ENCODE peak calls at places on chromosome 11, in six cellular contexts. One of them, this sample, is unnamed.
A peak's percentile ranks its signal among the peaks of the same experiment; 100 is the strongest.

GRCh38 chr11:130726234-130726559 is 190.1 kb downstream of the SNX19 start:
- DNase-seq in T-helper 1 cell: no peak
- DNase-seq in tibial artery: peak; percentile 53
- DNase-seq in kidney: no peak
- DNase-seq in fibroblast of the conjunctiva: peak; percentile 79
- DNase-seq in stimulated activated CD8-positive, alpha-beta memory T cell treated with anti-CD3 and anti-CD28 coated beads, Interleukin-7, amount 100 ng/mL, for 48 hours: no peak
- DNase-seq in this sample: no peak

GRCh38 chr11:76793391-76793811 is 10.2 kb downstream of the TSKU start:
- DNase-seq in T-helper 1 cell: no peak
- DNase-seq in tibial artery: no peak
- DNase-seq in kidney: no peak
- DNase-seq in fibroblast of the conjunctiva: no peak
- DNase-seq in stimulated activated CD8-positive, alpha-beta memory T cell treated with anti-CD3 and anti-CD28 coated beads, Interleukin-7, amount 100 ng/mL, for 48 hours: no peak
- DNase-seq in this sample: no peak

GRCh38 chr11:113090716-113091577 is 129.7 kb downstream of the NCAM1 start:
- DNase-seq in T-helper 1 cell: no peak
- DNase-seq in tibial artery: no peak
- DNase-seq in kidney: no peak
- DNase-seq in fibroblast of the conjunctiva: no peak
- DNase-seq in stimulated activated CD8-positive, alpha-beta memory T cell treated with anti-CD3 and anti-CD28 coated beads, Interleukin-7, amount 100 ng/mL, for 48 hours: no peak
- DNase-seq in this sample: no peak

GRCh38 chr11:47967577-47968230 is 12.7 kb upstream of the PTPRJ start:
- DNase-seq in T-helper 1 cell: no peak
- DNase-seq in tibial artery: no peak
- DNase-seq in kidney: no peak
- DNase-seq in fibroblast of the conjunctiva: no peak
- DNase-seq in stimulated activated CD8-positive, alpha-beta memory T cell treated with anti-CD3 and anti-CD28 coated beads, Interleukin-7, amount 100 ng/mL, for 48 hours: no peak
- DNase-seq in this sample: no peak

GRCh38 chr11:101296896-101297295 is 167.3 kb upstream of the PGR start:
- DNase-seq in T-helper 1 cell: no peak
- DNase-seq in tibial artery: no peak
- DNase-seq in kidney: no peak
- DNase-seq in fibroblast of the conjunctiva: no peak
- DNase-seq in stimulated activated CD8-positive, alpha-beta memory T cell treated with anti-CD3 and anti-CD28 coated beads, Interleukin-7, amount 100 ng/mL, for 48 hours: no peak
- DNase-seq in this sample: no peak

GRCh38 chr11:122197055-122197987 is 81.3 kb upstream of the BLID start:
- DNase-seq in T-helper 1 cell: no peak
- DNase-seq in tibial artery: peak; percentile 83
- DNase-seq in kidney: no peak
- DNase-seq in fibroblast of the conjunctiva: peak; percentile 93
- DNase-seq in stimulated activated CD8-positive, alpha-beta memory T cell treated with anti-CD3 and anti-CD28 coated beads, Interleukin-7, amount 100 ng/mL, for 48 hours: no peak
- DNase-seq in this sample: peak; percentile 90

GRCh38 chr11:12655842-12656241 is 18.4 kb upstream of the TEAD1 start:
- DNase-seq in T-helper 1 cell: no peak
- DNase-seq in tibial artery: no peak
- DNase-seq in kidney: no peak
- DNase-seq in fibroblast of the conjunctiva: no peak
- DNase-seq in stimulated activated CD8-positive, alpha-beta memory T cell treated with anti-CD3 and anti-CD28 coated beads, Interleukin-7, amount 100 ng/mL, for 48 hours: no peak
- DNase-seq in this sample: no peak

GRCh38 chr11:2507212-2507901 is 62.5 kb downstream of the KCNQ1 start:
- DNase-seq in T-helper 1 cell: no peak
- DNase-seq in tibial artery: no peak
- DNase-seq in kidney: peak; percentile 64
- DNase-seq in fibroblast of the conjunctiva: no peak
- DNase-seq in stimulated activated CD8-positive, alpha-beta memory T cell treated with anti-CD3 and anti-CD28 coated beads, Interleukin-7, amount 100 ng/mL, for 48 hours: no peak
- DNase-seq in this sample: no peak

GRCh38 chr11:88357323-88358039 is 19.9 kb upstream of the CTSC start:
- DNase-seq in T-helper 1 cell: no peak
- DNase-seq in tibial artery: no peak
- DNase-seq in kidney: no peak
- DNase-seq in fibroblast of the conjunctiva: no peak
- DNase-seq in stimulated activated CD8-positive, alpha-beta memory T cell treated with anti-CD3 and anti-CD28 coated beads, Interleukin-7, amount 100 ng/mL, for 48 hours: no peak
- DNase-seq in this sample: no peak

GRCh38 chr11:76742912-76743311 is 40.2 kb upstream of the TSKU start:
- DNase-seq in T-helper 1 cell: no peak
- DNase-seq in tibial artery: no peak
- DNase-seq in kidney: no peak
- DNase-seq in fibroblast of the conjunctiva: peak; percentile 57
- DNase-seq in stimulated activated CD8-positive, alpha-beta memory T cell treated with anti-CD3 and anti-CD28 coated beads, Interleukin-7, amount 100 ng/mL, for 48 hours: no peak
- DNase-seq in this sample: peak; percentile 42

GRCh38 chr11:86151188-86152005 is 82.5 kb upstream of the PICALM start:
- DNase-seq in T-helper 1 cell: no peak
- DNase-seq in tibial artery: peak; percentile 38
- DNase-seq in kidney: peak; percentile 84
- DNase-seq in fibroblast of the conjunctiva: no peak
- DNase-seq in stimulated activated CD8-positive, alpha-beta memory T cell treated with anti-CD3 and anti-CD28 coated beads, Interleukin-7, amount 100 ng/mL, for 48 hours: no peak
- DNase-seq in this sample: no peak

GRCh38 chr11:74487875-74488274 is 5.6 kb downstream of the LIPT2 start:
- DNase-seq in T-helper 1 cell: no peak
- DNase-seq in tibial artery: no peak
- DNase-seq in kidney: no peak
- DNase-seq in fibroblast of the conjunctiva: no peak
- DNase-seq in stimulated activated CD8-positive, alpha-beta memory T cell treated with anti-CD3 and anti-CD28 coated beads, Interleukin-7, amount 100 ng/mL, for 48 hours: no peak
- DNase-seq in this sample: no peak